ENCODE peak calls at places on chromosomes 4 and X, in seven cellular contexts. V is sigmoid colon, P is colonic mucosa, F is lower lobe of right lung, R is transverse colon, T is heart left ventricle, I is uterus. Q is an unnamed sample.

GRCh38 chr4:53622739-53623151 is 31.5 kb upstream of the LNX1 start:
- DNase-seq in I (peak; percentile 47), P (no peak), T (no peak), R (no peak), F (no peak), V (no peak), Q (no peak)

GRCh38 chr4:72374156-72374555 is 194.9 kb downstream of the ADAMTS3 start:
- DNase-seq in P (no peak), V (no peak), R (no peak), F (no peak), I (no peak), T (no peak), Q (no peak)

GRCh38 chrX:110108381-110108796 is 105.5 kb downstream of the TMEM164 start:
- DNase-seq in F (no peak), V (no peak), P (no peak), I (no peak), R (no peak), T (no peak), Q (no peak)

GRCh38 chr4:6107114-6107791 is 89.0 kb upstream of the C4orf50 start:
- DNase-seq in T (no peak), V (peak; percentile 21), F (no peak), P (no peak), I (no peak), R (no peak), Q (no peak)

GRCh38 chrX:151516538-151517187 is 46.8 kb upstream of the PASD1 start:
- DNase-seq in V (no peak), I (no peak), T (no peak), R (no peak), F (no peak), P (no peak), Q (no peak)

GRCh38 chrX:53674581-53674980 is 11.9 kb downstream of the HUWE1 start:
- DNase-seq in P (no peak), F (no peak), V (no peak), I (no peak), R (no peak), T (no peak), Q (no peak)

GRCh38 chr4:5383191-5383980 is 325.0 kb downstream of the EVC2 start:
- DNase-seq in T (no peak), P (no peak), V (no peak), I (no peak), R (no peak), F (no peak), Q (no peak)

GRCh38 chrX:48540015-48540350 is 469 bp downstream of the TBC1D25 start:
- DNase-seq in V (no peak), R (peak; percentile 61), I (peak; percentile 54), T (no peak), P (peak; percentile 51), F (no peak), Q (no peak)

GRCh38 chr4:173489514-173489913 is 40.5 kb downstream of the HAND2 start:
- DNase-seq in I (no peak), F (no peak), V (no peak), P (no peak), R (no peak), T (no peak), Q (no peak)

GRCh38 chrX:77901506-77901905 is 2.2 kb downstream of the COX7B start:
- DNase-seq in T (no peak), P (no peak), V (no peak), F (no peak), R (no peak), I (no peak), Q (no peak)

GRCh38 chr4:147285751-147286150 is 195.1 kb upstream of the EDNRA start:
- DNase-seq in T (no peak), F (no peak), R (no peak), P (no peak), I (no peak), V (no peak), Q (no peak)

GRCh38 chrX:133983974-133984578 is 1.3 kb downstream of the GPC3 start:
- DNase-seq in P (no peak), F (no peak), I (no peak), V (no peak), R (no peak), T (no peak), Q (no peak)

GRCh38 chr4:184649971-184650855 is 675 bp downstream of the PRIMPOL start:
- DNase-seq in T (peak; percentile 27), P (no peak), R (peak; percentile 33), I (no peak), V (peak; percentile 66), F (no peak), Q (no peak)

GRCh38 chrX:103513476-103514108 is 5.7 kb downstream of the RAB40A start:
- DNase-seq in V (no peak), I (no peak), P (no peak), F (no peak), R (no peak), T (no peak), Q (no peak)

GRCh38 chr4:98662619-98663225 is 4.3 kb upstream of the TSPAN5 start:
- DNase-seq in P (no peak), F (no peak), I (no peak), R (no peak), T (no peak), V (no peak), Q (no peak)

GRCh38 chr4:26238782-26239647 is 81.8 kb upstream of the RBPJ start:
- DNase-seq in F (no peak), T (no peak), I (no peak), P (peak; percentile 28), V (no peak), R (no peak), Q (no peak)

GRCh38 chrX:57964975-57965374 is 54.7 kb upstream of the ZXDA start:
- DNase-seq in I (no peak), F (no peak), T (no peak), P (no peak), R (no peak), V (no peak), Q (no peak)

GRCh38 chr4:185202984-185203379 is 818 bp downstream of the CFAP97 start:
- DNase-seq in R (no peak), P (no peak), I (no peak), T (no peak), F (no peak), V (no peak), Q (no peak)

GRCh38 chrX:154490021-154490413 is 412 bp downstream of the SLC10A3 start:
- DNase-seq in P (peak; percentile 36), F (no peak), I (peak; percentile 72), T (no peak), R (peak; percentile 30), V (peak; percentile 82), Q (no peak)

GRCh38 chr4:121156822-121157769 is 7.0 kb downstream of the TNIP3 start:
- DNase-seq in P (peak; percentile 54), V (no peak), T (peak; percentile 20), I (no peak), F (peak; percentile 67), R (peak; percentile 39), Q (no peak)

GRCh38 chrX:132751043-132751690 is 207.3 kb downstream of the HS6ST2 start:
- DNase-seq in P (no peak), I (no peak), R (no peak), F (no peak), V (no peak), T (no peak), Q (no peak)

GRCh38 chrX:122817321-122817720 is 366.8 kb upstream of the GRIA3 start:
- DNase-seq in T (no peak), R (no peak), F (no peak), V (peak; percentile 32), I (no peak), P (no peak), Q (no peak)

GRCh38 chr4:174591243-174592021 is 69.1 kb upstream of the HPGD start:
- DNase-seq in I (no peak), R (no peak), T (no peak), F (no peak), V (no peak), P (no peak), Q (no peak)

GRCh38 chr4:212438-213174 is 88.3 kb downstream of the ZNF718 start:
- DNase-seq in V (peak; percentile 88), R (peak; percentile 22), T (peak; percentile 83), F (peak; percentile 61), P (peak; percentile 25), I (peak; percentile 75), Q (peak; percentile 86)
- H3K9me3 ChIP-seq in V (no peaks in the 10 kb centered on the region), R (no peaks in the 10 kb centered on the region), T (no peaks in the 10 kb centered on the region), F (peaks cover 4% of the 10 kb centered on the region), P (no peaks in the 10 kb centered on the region), I (no peaks in the 10 kb centered on the region), Q (peaks cover 5% of the 10 kb centered on the region)

GRCh38 chr4:113469023-113469390 is 292.5 kb downstream of the CAMK2D start:
- DNase-seq in T (no peak), P (no peak), R (no peak), V (no peak), I (no peak), F (no peak), Q (no peak)
- H3K4me1 ChIP-seq in T (peaks cover 52% of the 10 kb centered on the region), P (no peaks in the 10 kb centered on the region), R (peaks cover 45% of the 10 kb centered on the region), V (no peaks in the 10 kb centered on the region), I (no peaks in the 10 kb centered on the region), F (peaks cover 21% of the 10 kb centered on the region), Q (peaks cover 27% of the 10 kb centered on the region)

GRCh38 chr4:168981460-168981859 is 28.6 kb downstream of the CBR4 start:
- DNase-seq in F (no peak), V (no peak), I (no peak), R (no peak), T (no peak), P (no peak), Q (no peak)

GRCh38 chr4:168972601-168973000 is 37.5 kb downstream of the CBR4 start:
- DNase-seq in V (no peak), F (no peak), P (no peak), T (no peak), R (no peak), I (no peak), Q (no peak)

GRCh38 chr4:168981942-168982341 is 28.1 kb downstream of the CBR4 start:
- DNase-seq in P (no peak), F (no peak), V (no peak), R (no peak), T (no peak), I (no peak), Q (no peak)

GRCh38 chr4:168979338-168979737 is 30.7 kb downstream of the CBR4 start:
- DNase-seq in I (no peak), F (no peak), V (no peak), R (no peak), T (no peak), P (no peak), Q (no peak)

DNA sequence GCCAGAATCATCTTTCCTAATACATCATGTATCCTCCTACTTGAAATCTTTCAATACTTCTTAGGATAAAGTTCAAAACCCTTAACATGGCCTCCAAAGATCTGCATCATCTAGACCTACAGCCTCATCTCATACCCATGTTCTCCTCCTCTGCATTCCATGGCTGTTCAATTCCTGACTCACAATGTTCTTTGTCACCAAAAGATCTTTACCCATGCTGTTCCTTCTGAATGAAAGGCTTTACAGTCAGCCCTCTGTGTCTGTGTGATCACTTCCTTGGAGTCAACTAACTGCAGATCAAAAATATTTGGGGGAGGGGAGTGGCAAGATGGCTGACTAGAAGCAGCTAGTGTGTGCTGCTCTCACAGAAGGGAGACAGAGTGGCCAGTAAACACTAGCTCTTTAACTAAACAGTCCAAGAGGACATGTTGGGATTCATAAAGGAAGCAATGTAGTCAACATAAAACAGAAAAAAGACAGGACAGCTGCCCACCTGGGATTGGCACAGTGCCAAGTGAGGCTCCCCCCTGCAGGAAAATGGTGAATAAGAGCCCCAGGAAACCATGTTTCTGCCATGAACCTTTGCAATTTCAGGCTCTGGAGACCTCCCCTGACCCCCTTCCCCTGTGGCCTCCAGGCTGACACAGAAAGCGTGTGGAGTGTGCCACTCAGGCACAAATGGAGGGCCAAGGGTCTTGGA is 31.9 kb downstream of the CBR4 start:
- DNase-seq in I (no peak), P (no peak), V (no peak), F (no peak), R (no peak), T (no peak), Q (no peak)
- H3K9me3 ChIP-seq in I (no peaks in the 10 kb centered on the region), P (no peaks in the 10 kb centered on the region), V (no peaks in the 10 kb centered on the region), F (peaks cover 24% of the 10 kb centered on the region), R (peaks cover 15% of the 10 kb centered on the region), T (no peaks in the 10 kb centered on the region), Q (peaks cover 8% of the 10 kb centered on the region)

GRCh38 chrX:40084471-40084870 is 13.3 kb downstream of the BCOR start:
- DNase-seq in F (no peak), V (no peak), R (no peak), T (no peak), P (no peak), I (no peak), Q (no peak)
- H3K4me1 ChIP-seq in F (peaks cover 54% of the 10 kb centered on the region), V (no peaks in the 10 kb centered on the region), R (peaks cover 78% of the 10 kb centered on the region), T (peaks cover 44% of the 10 kb centered on the region), P (peaks cover 6% of the 10 kb centered on the region), I (no peaks in the 10 kb centered on the region), Q (peaks cover 58% of the 10 kb centered on the region)

Q was measured in suprapubic skin.